ENCODE peak calls at places on chromosomes 2 and 18, in eight cellular contexts. E is astrocyte of the cerebellum, O is psoas muscle, R is AG10803, H is neural progenitor cell, A is endothelial cell, V is SK-N-SH, K is kidney. U is an unnamed sample.

GRCh38 chr2:240435955-240436625 is 627 bp downstream of the GPC1 start:
- DNase-seq in O (peak; percentile 63), E (no peak), H (peak; percentile 55), K (peak; percentile 83), A (no peak), R (peak; percentile 29), V (peak; percentile 78), U (no peak)

GRCh38 chr2:8159211-8159965 is 522.5 kb upstream of the ID2 start:
- DNase-seq in R (no peak), H (no peak), A (no peak), K (no peak), E (no peak), O (no peak), V (no peak), U (no peak)

GRCh38 chr2:135701442-135701841 is 40.2 kb upstream of the UBXN4 start:
- DNase-seq in R (peak; percentile 54), H (no peak), O (no peak), K (no peak), A (no peak), V (no peak), E (no peak), U (no peak)

GRCh38 chr18:23521907-23522306 is 18.6 kb downstream of the RMC1 start:
- DNase-seq in H (no peak), A (no peak), K (no peak), V (no peak), O (no peak), E (no peak), R (no peak), U (no peak)

GRCh38 chr2:9803023-9803805 is 40.1 kb upstream of the TAF1B start:
- DNase-seq in O (no peak), A (no peak), H (peak; percentile 49), V (no peak), E (no peak), K (peak; percentile 67), R (peak; percentile 15), U (peak; percentile 28)

GRCh38 chr2:98545591-98545990 is 62.7 kb downstream of the COA5 start:
- DNase-seq in K (no peak), H (no peak), R (no peak), A (no peak), E (no peak), O (no peak), V (no peak), U (no peak)

GRCh38 chr2:210460863-210461227 is 15.7 kb downstream of the LANCL1 start:
- DNase-seq in K (no peak), O (no peak), A (no peak), H (no peak), E (no peak), R (no peak), V (no peak), U (no peak)

GRCh38 chr2:31475692-31476091 is 61.1 kb upstream of the XDH start:
- DNase-seq in H (no peak), A (no peak), V (no peak), O (no peak), E (no peak), R (peak; percentile 69), K (no peak), U (no peak)

GRCh38 chr18:60861575-60861974 is 471.7 kb upstream of the CDH20 start:
- DNase-seq in O (no peak), A (no peak), V (no peak), E (peak; percentile 48), R (no peak), H (no peak), K (no peak), U (no peak)

GRCh38 chr2:11758639-11759038 is 12.2 kb downstream of the LPIN1 start:
- DNase-seq in K (no peak), E (no peak), O (no peak), A (no peak), R (no peak), H (no peak), V (no peak), U (no peak)

GRCh38 chr2:11761259-11761658 is 14.8 kb downstream of the LPIN1 start:
- DNase-seq in H (no peak), E (no peak), K (no peak), A (no peak), R (no peak), O (no peak), V (no peak), U (no peak)

GRCh38 chr2:11757101-11757500 is 10.7 kb downstream of the LPIN1 start:
- DNase-seq in H (no peak), K (no peak), O (no peak), A (no peak), E (peak; percentile 24), R (no peak), V (no peak), U (no peak)

GRCh38 chr2:11754705-11755026 is 8.2 kb downstream of the LPIN1 start:
- DNase-seq in K (no peak), V (no peak), A (no peak), O (no peak), R (no peak), H (no peak), E (no peak), U (no peak)

DNA sequence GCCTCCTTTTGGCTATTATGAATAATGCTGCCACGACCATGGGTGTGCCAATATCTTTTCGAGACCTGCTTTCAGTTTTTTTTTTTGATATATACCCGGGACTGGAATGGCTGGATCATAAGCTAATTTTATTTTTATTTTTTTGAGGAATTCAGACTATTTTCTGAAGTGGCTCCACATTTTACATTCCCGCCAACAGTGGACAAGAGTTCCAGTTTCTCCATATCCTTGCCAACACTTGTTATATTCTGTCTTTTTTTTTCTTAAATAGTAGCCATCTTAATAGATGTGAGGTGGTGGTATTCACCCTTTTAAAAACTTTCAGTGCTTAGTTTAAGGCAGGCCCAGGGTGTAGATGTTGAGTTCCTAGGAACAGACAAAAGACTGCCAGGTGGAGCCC is 11.8 kb downstream of the LPIN1 start:
- DNase-seq in E (no peak), O (no peak), K (no peak), H (no peak), R (no peak), A (no peak), V (no peak), U (no peak)
- TF ChIP-seq CTCF in E (no peak), O (no peak), K (no peak), H (no peak), R (no peak), A (no peak), V (no peak), U (no peak)

DNA sequence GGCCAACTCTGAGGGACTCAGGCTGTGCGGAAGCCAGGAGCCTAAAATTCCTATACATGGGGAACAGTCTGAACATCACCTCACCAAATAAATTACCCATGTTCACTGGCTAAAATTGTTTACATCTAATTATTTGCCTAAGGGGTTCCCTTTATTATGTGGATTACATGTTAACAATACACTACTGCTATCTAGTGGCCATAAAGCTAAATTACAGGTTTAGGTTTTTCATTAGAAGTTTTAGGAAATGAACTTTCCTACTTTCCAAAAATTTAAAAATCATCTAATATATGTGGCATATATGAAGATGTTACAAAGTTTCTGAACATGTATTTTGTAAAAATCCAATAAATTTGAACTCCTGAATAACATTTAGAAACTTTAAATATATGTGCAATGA is 40.3 kb downstream of the PLA2R1 start:
- DNase-seq in O (no peak), H (no peak), K (no peak), R (no peak), E (no peak), V (no peak), A (no peak), U (no peak)
- TF ChIP-seq CTCF in O (peak; percentile 15), H (peak; percentile 57), K (no peak), R (peak; percentile 26), E (no peak), V (peak; percentile 50), A (peak; percentile 70), U (no peak)

GRCh38 chr2:158723311-158723838 is 71.7 kb upstream of the DAPL1 start:
- DNase-seq in V (no peak), E (no peak), A (no peak), K (no peak), O (no peak), H (no peak), R (no peak), U (no peak)

GRCh38 chr2:158726906-158727592 is 68.1 kb upstream of the DAPL1 start:
- DNase-seq in O (peak; percentile 67), A (no peak), V (peak; percentile 39), K (peak; percentile 52), R (peak; percentile 19), H (peak; percentile 30), E (no peak), U (no peak)

GRCh38 chr2:158725496-158725895 is 69.6 kb upstream of the DAPL1 start:
- DNase-seq in A (no peak), V (no peak), O (no peak), E (no peak), R (no peak), H (no peak), K (no peak), U (no peak)

GRCh38 chr2:158723921-158724802 is 71.0 kb upstream of the DAPL1 start:
- DNase-seq in O (no peak), E (no peak), H (peak; percentile 33), K (peak; percentile 63), V (no peak), R (no peak), A (peak; percentile 38), U (peak; percentile 69)

GRCh38 chr2:158724803-158725271 is 70.3 kb upstream of the DAPL1 start:
- DNase-seq in R (no peak), K (peak; percentile 67), O (no peak), A (no peak), H (no peak), V (no peak), E (no peak), U (peak; percentile 53)
- TF ChIP-seq CTCF in R (no peak), K (no peak), O (no peak), A (no peak), H (no peak), V (no peak), E (no peak), U (no peak)

DNA sequence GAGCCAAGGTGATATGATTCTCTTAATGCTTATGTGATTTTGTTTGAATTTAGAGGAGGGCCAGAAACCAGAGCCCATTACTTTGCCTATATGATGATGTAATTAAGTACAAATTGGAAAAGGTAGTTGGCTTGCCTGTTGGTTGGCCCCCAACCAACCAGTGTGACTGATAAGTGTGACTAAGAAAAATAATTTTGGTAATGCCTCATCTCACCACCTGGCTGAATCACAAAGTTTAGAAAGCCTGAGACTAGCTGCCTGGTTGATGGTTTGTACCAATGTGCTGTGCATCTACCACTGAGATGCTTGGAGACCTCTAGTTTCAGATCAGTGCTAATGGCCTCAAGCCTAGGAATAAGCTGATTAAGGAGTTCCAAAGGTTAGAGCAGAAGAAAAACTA is 338.7 kb downstream of the CDH2 start:
- DNase-seq in E (no peak), K (no peak), R (no peak), O (no peak), A (no peak), H (no peak), V (no peak), U (no peak)
- TF ChIP-seq CTCF in E (no peak), K (no peak), R (no peak), O (no peak), A (no peak), H (no peak), V (no peak), U (no peak)

U was measured in Calu3.